ENCODE peak calls at places on chromosomes 13 and 19, in four cellular contexts. H, O, T and S are unnamed samples.

GRCh38 chr13:112453207-112453829 is 77.2 kb downstream of the SPACA7 start:
- DNase-seq in H (no peak), O (no peak), T (peak; percentile 42), S (no peak)

GRCh38 chr13:90447735-90448103 is 899.8 kb upstream of the MIR17HG start:
- DNase-seq in H (no peak), O (no peak), T (no peak), S (no peak)

GRCh38 chr19:44998025-44998424 is 3.2 kb upstream of the RELB start:
- DNase-seq in H (no peak), O (no peak), T (no peak), S (no peak)

GRCh38 chr13:34698953-34699352 is 243.1 kb upstream of the NBEA start:
- DNase-seq in H (no peak), O (no peak), T (no peak), S (no peak)

GRCh38 chr13:77184455-77184854 is 142.4 kb downstream of the MYCBP2 start:
- DNase-seq in H (no peak), O (no peak), T (no peak), S (no peak)

GRCh38 chr13:105599477-105600037 is 935.9 kb downstream of the EFNB2 start:
- DNase-seq in H (no peak), O (no peak), T (no peak), S (no peak)

GRCh38 chr13:73428137-73428536 is 369.3 kb downstream of the KLF5 start:
- DNase-seq in H (no peak), O (no peak), T (no peak), S (no peak)

GRCh38 chr13:34571716-34572115 is 370.4 kb upstream of the NBEA start:
- DNase-seq in H (no peak), O (no peak), T (no peak), S (no peak)

GRCh38 chr13:43232866-43233265 is 209.5 kb downstream of the DNAJC15 start:
- DNase-seq in H (no peak), O (no peak), T (no peak), S (no peak)

GRCh38 chr13:39616087-39616694 is 13.2 kb upstream of the LHFPL6 start:
- DNase-seq in H (peak; percentile 55), O (peak; percentile 56), T (no peak), S (peak; percentile 54)

GRCh38 chr19:10936661-10937084 is 8.1 kb downstream of the TIMM29 start:
- DNase-seq in H (peak; percentile 73), O (peak; percentile 76), T (no peak), S (peak; percentile 59)

GRCh38 chr19:33868821-33869412 is 72.2 kb downstream of the KCTD15 start:
- DNase-seq in H (no peak), O (no peak), T (peak; percentile 59), S (peak; percentile 38)

GRCh38 chr13:35906636-35907035 is 224.5 kb downstream of the DCLK1 start:
- DNase-seq in H (no peak), O (no peak), T (peak; percentile 33), S (no peak)

GRCh38 chr13:20702530-20702929 is 969 bp upstream of the IL17D start:
- DNase-seq in H (no peak), O (no peak), T (no peak), S (no peak)

GRCh38 chr19:30229524-30230174 is 142.5 kb upstream of the ZNF536 start:
- DNase-seq in H (no peak), O (no peak), T (peak; percentile 48), S (no peak)

GRCh38 chr13:50993371-50993770 is 83.8 kb downstream of the RNASEH2B start:
- DNase-seq in H (no peak), O (no peak), T (no peak), S (no peak)

GRCh38 chr19:35264281-35265125 is 4.3 kb upstream of the USF2 start:
- DNase-seq in H (no peak), O (no peak), T (no peak), S (peak; percentile 2)

GRCh38 chr13:38566526-38566925 is 120.4 kb upstream of the FREM2 start:
- DNase-seq in H (no peak), O (no peak), T (no peak), S (no peak)

GRCh38 chr19:54477650-54478049 is 4.6 kb upstream of the CDC42EP5 start:
- DNase-seq in H (no peak), O (no peak), T (no peak), S (no peak)

GRCh38 chr13:71513414-71514063 is 353.5 kb downstream of the DACH1 start:
- DNase-seq in H (no peak), O (no peak), T (no peak), S (no peak)

GRCh38 chr19:20186163-20186562 is 19.1 kb downstream of the ZNF486 start:
- DNase-seq in H (no peak), O (no peak), T (no peak), S (no peak)

GRCh38 chr13:31441804-31442487 is 242.2 kb downstream of the B3GLCT start:
- DNase-seq in H (no peak), O (no peak), T (no peak), S (no peak)

GRCh38 chr19:31220540-31220939 is 128.7 kb downstream of the TSHZ3 start:
- DNase-seq in H (peak; percentile 14), O (no peak), T (no peak), S (no peak)

GRCh38 chr19:37007587-37008220 is 70.5 kb upstream of the ZNF420 start:
- DNase-seq in H (peak; percentile 41), O (no peak), T (no peak), S (no peak)

GRCh38 chr13:29513002-29513980 is 82.2 kb downstream of the SLC7A1 start:
- DNase-seq in H (no peak), O (no peak), T (no peak), S (no peak)

GRCh38 chr19:30638889-30639288 is 266.7 kb downstream of the ZNF536 start:
- DNase-seq in H (no peak), O (no peak), T (no peak), S (no peak)

GRCh38 chr19:53903055-53903680 is 5.9 kb upstream of the CACNG7 start:
- DNase-seq in H (peak; percentile 54), O (peak; percentile 52), T (peak; percentile 69), S (peak; percentile 69)

GRCh38 chr19:4322942-4323665 is 15.5 kb downstream of the STAP2 start:
- DNase-seq in H (no peak), O (no peak), T (no peak), S (no peak)

GRCh38 chr19:5968431-5969373 is 9.2 kb downstream of the RANBP3 start:
- DNase-seq in H (peak; percentile 48), O (peak; percentile 41), T (no peak), S (peak; percentile 36)

GRCh38 chr13:22569830-22570229 is 610.9 kb upstream of the SGCG start:
- DNase-seq in H (no peak), O (no peak), T (no peak), S (no peak)

GRCh38 chr19:54388001-54388802 is 23.5 kb upstream of the LAIR1 start:
- DNase-seq in H (no peak), O (no peak), T (no peak), S (peak; percentile 24)

GRCh38 chr19:40575326-40575725 is 1.3 kb upstream of the SHKBP1 start:
- DNase-seq in H (no peak), O (no peak), T (peak; percentile 50), S (no peak)

GRCh38 chr19:49151339-49152217 is 3.6 kb downstream of the HRC start:
- DNase-seq in H (peak; percentile 93), O (no peak), T (peak; percentile 100), S (peak; percentile 99)

GRCh38 chr19:3275583-3276340 is 51.3 kb downstream of the CELF5 start:
- DNase-seq in H (peak; percentile 100), O (peak; percentile 77), T (peak; percentile 97), S (peak; percentile 98)

GRCh38 chr13:48804836-48805601 is 151.3 kb downstream of the CYSLTR2 start:
- DNase-seq in H (no peak), O (no peak), T (no peak), S (no peak)

GRCh38 chr13:110000534-110001345 is 214.4 kb upstream of the IRS2 start:
- DNase-seq in H (no peak), O (no peak), T (no peak), S (no peak)

GRCh38 chr19:37997911-37998344 is 90.9 kb downstream of the SIPA1L3 start:
- DNase-seq in H (no peak), O (no peak), T (no peak), S (no peak)

GRCh38 chr13:51913421-51914136 is 51.8 kb downstream of the CCDC70 start:
- DNase-seq in H (no peak), O (no peak), T (no peak), S (peak; percentile 36)

GRCh38 chr19:7848779-7849457 is 18.9 kb downstream of the EVI5L start:
- DNase-seq in H (no peak), O (no peak), T (no peak), S (no peak)

DNA sequence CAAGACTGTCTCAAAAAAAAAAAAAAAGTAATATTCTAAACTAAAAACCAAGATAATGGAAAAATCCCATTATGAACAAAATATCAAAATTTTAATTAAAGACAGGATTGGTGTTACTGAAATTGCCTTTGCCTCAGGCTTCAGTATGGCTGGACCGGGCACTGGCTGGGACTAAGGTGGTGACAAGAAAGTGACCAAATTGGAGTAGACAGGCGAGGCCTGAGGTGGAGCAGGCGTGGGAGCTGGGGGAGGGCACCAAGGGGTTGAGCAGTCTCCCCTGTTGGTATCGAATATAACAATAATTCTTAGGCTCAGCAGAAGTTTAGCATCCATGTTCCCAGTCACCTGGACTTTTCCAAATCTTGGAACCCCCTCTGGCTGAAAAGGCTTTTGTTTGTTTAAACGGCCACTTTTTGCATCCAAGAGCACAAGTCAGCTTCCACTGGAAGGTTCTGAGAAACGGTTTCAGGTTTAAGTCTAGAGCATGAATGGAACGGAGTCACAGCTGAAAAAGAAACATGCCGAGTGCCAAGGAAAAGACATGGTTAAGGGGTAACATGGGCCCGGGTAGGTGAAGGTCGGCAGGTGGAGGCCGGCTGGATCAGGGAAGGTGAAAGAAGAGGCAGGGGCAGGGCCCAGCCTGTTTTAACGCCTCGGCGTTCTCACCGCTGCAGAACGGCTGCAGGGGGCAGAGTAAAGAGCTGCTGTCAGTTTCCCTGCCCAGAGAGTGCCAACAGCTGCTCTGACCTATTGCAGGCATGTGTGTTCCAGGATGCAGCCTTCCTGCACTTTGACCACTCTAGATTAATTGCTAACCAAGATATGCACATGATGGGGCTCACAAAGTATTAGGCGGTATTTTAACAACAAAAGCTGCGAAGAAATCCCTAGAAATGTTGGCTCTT is 104.4 kb downstream of the TM9SF2 start:
- DNase-seq in H (peak; percentile 24), O (peak; percentile 78), T (peak; percentile 73), S (peak; percentile 60)
- TF ChIP-seq JUN in H (no peak), O (no peak), T (no peak), S (no peak)

GRCh38 chr13:75263741-75264407 is 218.1 kb downstream of the TBC1D4 start:
- DNase-seq in H (no peak), O (no peak), T (no peak), S (no peak)

GRCh38 chr13:75264611-75265010 is 217.4 kb downstream of the TBC1D4 start:
- DNase-seq in H (no peak), O (no peak), T (no peak), S (no peak)
- TF ChIP-seq CREB1 in H (no peak), O (no peak), T (no peak), S (no peak)

DNA sequence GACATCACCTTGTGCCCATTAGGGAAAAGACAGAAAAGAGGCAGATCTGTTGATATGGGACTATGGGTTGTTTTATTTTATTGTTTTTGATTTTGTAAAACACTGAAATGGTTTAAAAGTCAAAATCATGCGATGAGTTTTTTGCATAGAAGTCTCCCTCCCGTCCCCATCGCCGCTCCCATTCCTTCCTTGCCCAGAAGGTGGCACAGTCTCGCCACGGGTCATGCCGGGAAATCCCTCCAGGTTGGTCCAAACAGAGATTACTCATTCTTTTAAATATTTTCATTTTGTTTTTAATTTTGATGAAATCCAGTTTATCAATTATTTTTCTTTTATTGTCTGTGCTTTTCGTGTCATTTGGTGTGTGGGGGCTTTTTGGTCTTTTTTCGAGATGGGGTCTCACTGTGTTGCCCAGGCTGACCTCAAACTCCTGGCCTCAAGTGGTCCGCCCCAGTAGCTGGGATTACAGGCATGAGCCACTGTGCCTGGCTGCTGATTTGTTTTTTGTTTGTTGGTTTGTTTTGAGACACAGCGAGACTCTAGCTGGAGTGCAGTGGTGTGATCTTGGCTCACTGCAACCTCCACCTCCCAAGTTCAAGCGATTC is 9.2 kb downstream of the PGPEP1 start:
- DNase-seq in H (peak; percentile 73), O (peak; percentile 40), T (peak; percentile 75), S (peak; percentile 71)
- TF ChIP-seq JUN in H (peak; percentile 22), O (no peak), T (no peak), S (no peak)

GRCh38 chr19:52022193-52022592 is 6.0 kb downstream of the ZNF614 start:
- DNase-seq in H (no peak), O (no peak), T (no peak), S (no peak)
- TF ChIP-seq CREB1 in H (no peak), O (no peak), T (no peak), S (no peak)